ENCODE peak calls at places on chromosomes 16 and 17, in six cellular contexts. V is heart right ventricle, T is ascending aorta, P is OCI-LY7, N is cardiac fibroblast, W is fibroblast of the aortic adventitia. Z is an unnamed sample.

GRCh38 chr16:54936979-54937672 is 6.5 kb downstream of the IRX5 start:
- DNase-seq in P (no peak), T (no peak), V (peak), N (peak), W (peak), Z (peak)

GRCh38 chr17:45381001-45381400 is 51.7 kb downstream of the ARHGAP27 start:
- DNase-seq in W (peak), T (no peak), N (no peak), V (no peak), P (no peak), Z (peak)

GRCh38 chr17:58229881-58230280 is 8.5 kb upstream of the LPO start:
- DNase-seq in W (no peak), V (no peak), T (no peak), N (no peak), P (no peak), Z (peak)

GRCh38 chr16:11063432-11064201 is 119.3 kb downstream of the CLEC16A start:
- DNase-seq in T (no peak), W (no peak), V (no peak), N (no peak), P (no peak), Z (no peak)

GRCh38 chr16:275786-276232 is at the start of gene RGS11:
- DNase-seq in T (no peak), P (no peak), V (peak), W (no peak), N (no peak), Z (no peak)

GRCh38 chr17:57130708-57131461 is 45.8 kb downstream of the AKAP1 start:
- DNase-seq in T (peak), W (peak), N (peak), V (peak), P (peak), Z (peak)

GRCh38 chr17:67487506-67487905 is 110.4 kb downstream of the PITPNC1 start:
- DNase-seq in P (no peak), V (no peak), T (no peak), W (peak), N (peak), Z (no peak)

GRCh38 chr16:31414706-31415105 is 13.5 kb downstream of the COX6A2 start:
- DNase-seq in P (no peak), T (no peak), N (no peak), V (no peak), W (no peak), Z (no peak)

GRCh38 chr16:87099001-87099740 is 218.0 kb downstream of the C16orf95 start:
- DNase-seq in P (no peak), V (no peak), T (no peak), W (no peak), N (no peak), Z (no peak)

GRCh38 chr17:75024686-75025397 is 12.4 kb downstream of the MRPL58 start:
- DNase-seq in W (no peak), T (no peak), V (no peak), P (no peak), N (no peak), Z (no peak)

GRCh38 chr16:6548507-6548906 is 784.1 kb upstream of the RBFOX1 start:
- DNase-seq in T (no peak), V (no peak), W (no peak), N (no peak), P (no peak), Z (no peak)

GRCh38 chr16:24491721-24492120 is 47.6 kb upstream of the RBBP6 start:
- DNase-seq in W (no peak), V (no peak), T (no peak), N (no peak), P (no peak), Z (peak)

GRCh38 chr17:13583996-13584700 is 17.6 kb downstream of the HS3ST3A1 start:
- DNase-seq in N (no peak), P (no peak), T (no peak), V (no peak), W (no peak), Z (no peak)
- H3K4me3 ChIP-seq in N (no peak), P (no peak), T (no peak), V (no peak), W (no peak), Z (no peak)

GRCh38 chr16:65124596-65124995 is 2.7 kb upstream of the CDH11 start:
- DNase-seq in P (no peak), T (no peak), V (no peak), W (no peak), N (no peak), Z (no peak)

GRCh38 chr16:65125871-65126270 is 4.0 kb upstream of the CDH11 start:
- DNase-seq in N (no peak), V (no peak), T (no peak), W (peak), P (no peak), Z (peak)

GRCh38 chr16:65125322-65125721 is 3.5 kb upstream of the CDH11 start:
- DNase-seq in T (no peak), N (no peak), P (no peak), W (peak), V (no peak), Z (no peak)

GRCh38 chr16:65123846-65124513 is 2.1 kb upstream of the CDH11 start:
- DNase-seq in V (no peak), T (no peak), N (no peak), P (no peak), W (no peak), Z (no peak)

DNA sequence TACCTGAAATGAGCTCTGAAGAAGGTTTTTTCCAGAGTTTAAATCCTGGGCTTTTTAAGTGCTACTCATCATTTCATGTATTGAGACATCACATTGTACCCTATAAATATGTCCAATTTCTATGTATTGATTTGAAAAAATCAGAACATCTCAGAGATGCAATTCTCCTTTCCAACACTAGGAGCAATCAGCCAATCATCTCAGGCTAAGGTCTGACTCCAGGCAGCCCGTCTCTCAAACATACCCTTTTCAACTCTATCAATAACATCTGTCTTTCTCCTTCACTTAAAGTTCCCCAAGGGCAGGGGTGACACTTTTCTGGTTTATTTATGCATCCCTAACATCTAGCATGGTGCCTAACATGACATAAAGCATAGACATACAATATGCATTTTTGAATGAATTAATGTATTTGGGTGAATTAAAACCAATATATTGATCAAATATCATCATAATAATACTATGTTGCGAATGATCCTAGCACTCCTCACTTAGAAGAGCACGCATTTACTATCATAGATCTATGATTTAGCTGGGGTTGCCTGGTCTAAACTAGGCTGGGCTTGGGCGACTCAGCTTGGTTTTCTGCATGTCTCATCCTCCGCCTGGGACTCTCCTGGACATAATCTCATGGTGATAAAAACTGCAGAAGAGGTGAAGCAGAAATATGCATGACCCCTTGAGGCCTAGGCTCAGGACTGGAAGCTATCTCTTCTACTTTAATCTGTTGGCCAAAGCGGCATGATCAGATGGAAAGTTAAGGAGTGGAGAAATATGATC is 5.2 kb upstream of the CDH11 start:
- DNase-seq in T (no peak), V (no peak), N (no peak), W (no peak), P (no peak), Z (no peak)
- TF ChIP-seq CTCF in T (peak), V (peak), N (peak), W (peak), P (peak), Z (peak)

DNA sequence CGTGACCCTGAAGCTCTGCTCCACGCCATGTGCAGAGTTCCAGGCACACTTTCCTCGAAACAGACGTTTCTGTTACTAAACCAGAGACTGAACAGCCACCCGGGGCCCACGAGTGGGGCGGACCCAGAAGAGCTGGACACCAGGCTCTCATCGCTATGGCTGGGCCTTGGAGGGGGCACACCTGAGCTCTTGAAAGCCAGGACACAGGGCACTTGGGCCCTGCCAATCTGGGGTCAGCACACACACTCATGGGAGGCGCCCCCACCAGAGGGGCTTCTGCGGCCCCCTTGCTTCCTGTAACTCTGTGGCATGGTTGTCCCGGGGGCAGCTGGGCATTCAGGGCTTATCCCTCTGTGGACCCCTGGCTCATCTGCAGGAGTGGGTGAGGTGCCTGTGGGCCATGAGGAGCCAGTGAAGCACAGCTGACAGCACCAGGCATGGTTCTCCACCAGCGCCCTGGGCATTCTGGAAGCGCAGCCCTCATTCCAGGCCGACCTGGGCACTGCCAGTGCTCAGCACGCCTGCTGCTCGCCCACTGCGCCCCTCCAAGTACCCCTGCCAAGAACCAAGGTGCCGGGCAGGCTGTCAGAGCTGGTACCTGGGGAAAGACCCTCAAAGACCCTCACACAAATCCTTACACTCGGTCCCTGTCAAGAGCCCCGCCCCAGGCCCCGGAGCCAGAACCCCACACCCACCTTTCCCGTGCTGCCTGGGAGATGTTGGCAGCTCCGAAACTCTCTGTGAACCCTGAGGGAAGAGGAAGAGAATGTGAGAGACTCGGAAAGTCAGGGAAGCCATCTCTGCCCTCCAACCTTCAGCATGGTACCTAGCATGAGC is 61.1 kb downstream of the IL21R start:
- DNase-seq in N (no peak), P (no peak), T (no peak), V (no peak), W (no peak), Z (no peak)
- H3K4me3 ChIP-seq in N (no peak), P (no peak), T (no peak), V (no peak), W (no peak), Z (no peak)

DNA sequence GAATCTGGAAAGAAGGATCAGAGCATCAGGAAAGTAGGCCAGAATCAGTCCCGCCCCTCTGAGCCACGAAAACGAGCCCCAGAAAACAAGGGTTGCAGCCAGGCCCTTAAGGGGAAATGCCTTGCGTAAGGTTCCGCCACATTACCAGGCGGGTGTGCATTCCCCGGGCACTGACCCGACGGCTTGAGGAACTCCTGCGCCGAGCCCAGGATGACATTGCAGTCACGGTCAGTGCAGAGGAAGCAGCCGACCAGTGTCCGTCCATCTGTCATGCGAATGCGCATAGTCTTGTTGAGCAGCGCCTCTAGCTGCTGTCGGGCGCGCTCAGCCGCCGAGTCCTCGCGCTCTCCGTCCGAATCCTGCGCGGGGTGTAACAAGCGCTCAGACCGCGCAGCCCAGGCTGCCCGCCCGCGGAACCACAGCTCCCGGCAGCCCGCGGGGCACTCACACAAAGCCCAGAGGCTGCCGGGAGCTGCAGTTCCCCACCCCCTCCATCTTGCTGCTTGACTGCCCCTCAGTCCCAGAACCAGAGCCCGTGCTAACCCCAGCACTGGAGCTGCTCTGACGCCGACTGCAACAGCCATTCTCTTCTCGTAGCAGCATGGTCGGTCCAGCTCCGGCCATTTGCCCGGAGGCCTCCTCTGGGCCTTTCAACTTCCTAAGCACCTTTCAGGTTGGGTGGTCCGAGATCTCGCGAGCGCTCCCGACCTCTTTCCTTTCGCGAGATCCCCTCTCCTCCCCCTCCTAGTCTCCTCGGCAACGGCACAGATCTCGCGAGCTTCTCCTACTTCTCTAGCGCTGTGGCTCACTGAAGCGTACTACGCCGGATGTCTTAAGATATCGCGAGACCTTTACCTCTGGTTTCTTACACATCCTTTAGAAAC is at the start of gene NAA38:
- DNase-seq in W (peak), N (peak), P (peak), V (peak), T (peak), Z (peak)
- TF ChIP-seq CTCF in W (peak), N (peak), P (peak), V (peak), T (peak), Z (peak)

GRCh38 chr17:82932146-82933005 is 92.6 kb upstream of the ZNF750 start:
- DNase-seq in P (no peak), T (no peak), N (peak), V (no peak), W (peak), Z (peak)
- H3K4me3 ChIP-seq in P (no peak), T (no peak), N (no peak), V (no peak), W (no peak), Z (no peak)

GRCh38 chr17:19648475-19649406 is at the start of gene ALDH3A2:
- DNase-seq in P (peak), W (peak), T (peak), N (peak), V (peak), Z (peak)
- TF ChIP-seq CTCF in P (no peak), W (peak), T (peak), N (peak), V (peak), Z (no peak)

GRCh38 chr17:48718781-48719641 is 3.3 kb downstream of the PRAC1 start:
- DNase-seq in T (no peak), N (no peak), W (no peak), P (no peak), V (no peak), Z (no peak)

GRCh38 chr17:48719642-48720262 is 2.6 kb downstream of the PRAC1 start:
- DNase-seq in W (no peak), V (no peak), P (no peak), T (no peak), N (peak), Z (no peak)

GRCh38 chr17:48720263-48721008 is 1.9 kb downstream of the PRAC1 start:
- DNase-seq in T (no peak), N (no peak), W (no peak), V (no peak), P (no peak), Z (no peak)

GRCh38 chr17:48717367-48718161 is 4.8 kb downstream of the PRAC1 start:
- DNase-seq in N (no peak), W (no peak), P (no peak), T (no peak), V (no peak), Z (no peak)

GRCh38 chr17:48718162-48718780 is 4.0 kb downstream of the PRAC1 start:
- DNase-seq in T (no peak), P (no peak), V (no peak), W (no peak), N (no peak), Z (no peak)
- H3K4me3 ChIP-seq in T (no peak), P (no peak), V (no peak), W (no peak), N (no peak), Z (no peak)

DNA sequence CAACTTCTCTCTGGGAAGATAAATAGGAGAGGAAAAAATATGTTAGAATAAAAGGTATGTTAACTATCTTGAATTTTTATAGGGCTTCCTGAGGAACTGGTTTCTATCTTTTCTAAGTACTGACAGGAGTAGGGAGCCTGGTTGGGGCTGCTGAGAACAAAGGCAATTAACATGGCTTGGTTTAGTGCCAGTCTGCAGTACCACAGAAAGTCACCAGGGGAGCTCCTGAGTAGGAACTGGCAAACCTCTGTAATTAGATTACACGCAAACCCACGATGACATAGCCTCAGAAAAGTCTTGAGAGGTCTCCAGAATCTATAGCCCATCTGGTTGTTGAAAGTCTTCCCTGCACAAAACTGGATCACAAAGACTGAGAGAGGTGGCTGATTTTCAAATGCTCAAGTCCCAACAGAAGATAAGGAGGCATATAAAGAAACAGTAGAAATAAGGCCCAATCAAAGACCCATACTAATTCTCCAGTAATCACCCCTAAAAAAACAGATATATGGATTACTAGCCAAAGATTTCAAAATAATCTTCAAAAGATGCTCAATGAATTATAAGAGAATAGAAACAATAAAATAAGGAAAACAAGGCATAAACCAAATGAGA is 11.7 kb upstream of the CNTNAP4 start:
- DNase-seq in N (peak), W (peak), V (no peak), T (no peak), P (peak), Z (peak)
- TF ChIP-seq CTCF in N (peak), W (peak), V (peak), T (no peak), P (peak), Z (peak)

DNA sequence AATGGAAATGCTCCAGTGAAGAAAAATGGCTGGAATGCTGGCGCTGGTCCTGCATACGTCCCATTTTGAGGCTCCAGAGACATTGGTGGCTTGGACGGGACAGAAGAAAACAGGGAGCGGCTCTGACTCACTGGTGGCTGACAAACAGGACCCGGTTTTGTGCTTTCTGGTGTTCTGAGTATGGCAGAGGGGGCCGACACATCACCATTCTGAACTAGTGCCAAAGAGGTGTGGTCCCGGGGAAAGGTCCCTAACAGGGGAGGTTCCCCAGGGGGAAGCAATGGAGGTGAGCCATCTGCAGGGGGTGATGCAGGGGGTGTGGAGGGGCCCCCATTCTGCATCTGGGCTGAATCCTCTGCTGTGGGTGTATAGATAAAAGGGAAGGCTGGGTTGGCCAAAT is 8.3 kb downstream of the ANKRD40 start:
- DNase-seq in V (no peak), W (no peak), N (peak), P (no peak), T (no peak), Z (peak)
- H3K4me3 ChIP-seq in V (no peak), W (no peak), N (no peak), P (no peak), T (no peak), Z (no peak)

GRCh38 chr16:49881890-49882289 is 26.0 kb upstream of the ZNF423 start:
- DNase-seq in V (no peak), N (no peak), P (no peak), W (no peak), T (no peak), Z (no peak)
- TF ChIP-seq CTCF in V (no peak), N (no peak), P (no peak), W (no peak), T (no peak), Z (no peak)